ENCODE peak calls at places on chromosome 13, in nine cellular contexts. O, T, Z, Q, P, J, X, C and S are unnamed samples.
A peak's percentile ranks its signal among the peaks of the same experiment; 100 is the strongest.

GRCh38 chr13:105587786-105588185 is 947.7 kb downstream of the EFNB2 start:
- DNase-seq in O (no peak), T (no peak), Z (no peak), Q (no peak), P (no peak), J (no peak), X (no peak), C (no peak), S (peak; percentile 66)

GRCh38 chr13:37534181-37534580 is 64.4 kb downstream of the POSTN start:
- DNase-seq in O (peak; percentile 91), T (peak; percentile 56), Z (no peak), Q (no peak), P (no peak), J (no peak), X (no peak), C (no peak), S (peak; percentile 54)

GRCh38 chr13:43132911-43133310 is 109.5 kb downstream of the DNAJC15 start:
- DNase-seq in O (no peak), T (no peak), Z (no peak), Q (no peak), P (no peak), J (no peak), X (no peak), C (peak; percentile 55), S (no peak)

GRCh38 chr13:24083141-24083540 is 77.4 kb upstream of the SPATA13 start:
- DNase-seq in O (no peak), T (no peak), Z (no peak), Q (no peak), P (no peak), J (no peak), X (no peak), C (no peak), S (no peak)

GRCh38 chr13:97221046-97221445 is 1.1 kb upstream of the MBNL2 start:
- DNase-seq in O (no peak), T (no peak), Z (no peak), Q (no peak), P (no peak), J (no peak), X (no peak), C (no peak), S (no peak)

GRCh38 chr13:26867451-26868067 is 107.0 kb upstream of the GPR12 start:
- DNase-seq in O (peak; percentile 58), T (no peak), Z (no peak), Q (no peak), P (no peak), J (no peak), X (no peak), C (no peak), S (peak; percentile 60)

GRCh38 chr13:42836930-42837329 is 55.5 kb downstream of the FAM216B start:
- DNase-seq in O (peak; percentile 86), T (peak; percentile 62), Z (no peak), Q (no peak), P (no peak), J (no peak), X (no peak), C (no peak), S (peak; percentile 27)

GRCh38 chr13:19058566-19058965 is 123.1 kb downstream of the TUBA3C start:
- DNase-seq in O (no peak), T (no peak), Z (no peak), Q (no peak), P (no peak), J (no peak), X (no peak), C (no peak), S (no peak)

GRCh38 chr13:41246969-41247750 is 16.2 kb downstream of the MTRF1 start:
- DNase-seq in O (no peak), T (no peak), Z (no peak), Q (no peak), P (no peak), J (no peak), X (no peak), C (no peak), S (no peak)

GRCh38 chr13:105627270-105627669 is 908.2 kb downstream of the EFNB2 start:
- DNase-seq in O (peak; percentile 58), T (no peak), Z (no peak), Q (no peak), P (no peak), J (no peak), X (no peak), C (no peak), S (peak; percentile 67)

GRCh38 chr13:98214008-98214643 is 37.1 kb upstream of the RNF113B start:
- DNase-seq in O (peak; percentile 56), T (peak; percentile 12), Z (no peak), Q (peak; percentile 8), P (no peak), J (no peak), X (no peak), C (peak; percentile 61), S (no peak)

GRCh38 chr13:20271441-20271840 is 39.3 kb upstream of the GJB6 start:
- DNase-seq in O (no peak), T (no peak), Z (no peak), Q (no peak), P (no peak), J (no peak), X (no peak), C (no peak), S (no peak)

GRCh38 chr13:75426421-75426820 is 55.5 kb downstream of the TBC1D4 start:
- DNase-seq in O (no peak), T (no peak), Z (no peak), Q (no peak), P (no peak), J (no peak), X (no peak), C (no peak), S (no peak)

GRCh38 chr13:30376426-30377311 is 45.6 kb upstream of the UBE2L5 start:
- DNase-seq in O (no peak), T (no peak), Z (no peak), Q (no peak), P (no peak), J (no peak), X (no peak), C (no peak), S (no peak)

GRCh38 chr13:42239644-42240043 is 32.3 kb upstream of the AKAP11 start:
- DNase-seq in O (peak; percentile 10), T (no peak), Z (no peak), Q (no peak), P (no peak), J (no peak), X (no peak), C (no peak), S (peak; percentile 9)

GRCh38 chr13:51587372-51587771 is 3.1 kb downstream of the WDFY2 start:
- DNase-seq in O (no peak), T (no peak), Z (no peak), Q (no peak), P (no peak), J (no peak), X (no peak), C (no peak), S (no peak)

GRCh38 chr13:25065974-25066770 is 29.8 kb upstream of the PABPC3 start:
- DNase-seq in O (no peak), T (no peak), Z (no peak), Q (no peak), P (no peak), J (no peak), X (no peak), C (no peak), S (no peak)

GRCh38 chr13:94169783-94170513 is 309.5 kb downstream of the DCT start:
- DNase-seq in O (peak; percentile 3), T (no peak), Z (no peak), Q (peak; percentile 19), P (no peak), J (no peak), X (no peak), C (no peak), S (peak; percentile 81)

GRCh38 chr13:94858856-94859811 is 146.8 kb upstream of the SOX21 start:
- DNase-seq in O (peak; percentile 2), T (no peak), Z (no peak), Q (peak; percentile 75), P (peak; percentile 16), J (peak; percentile 67), X (peak; percentile 14), C (no peak), S (no peak)

GRCh38 chr13:28527629-28528028 is 32.7 kb upstream of the FLT1 start:
- DNase-seq in O (no peak), T (no peak), Z (no peak), Q (no peak), P (no peak), J (no peak), X (no peak), C (peak; percentile 32), S (no peak)

GRCh38 chr13:22357132-22357531 is 686.3 kb downstream of the FGF9 start:
- DNase-seq in O (peak; percentile 30), T (no peak), Z (no peak), Q (no peak), P (no peak), J (no peak), X (no peak), C (no peak), S (peak; percentile 18)

GRCh38 chr13:42992585-42993122 is 613 bp upstream of the EPSTI1 start:
- DNase-seq in O (no peak), T (no peak), Z (no peak), Q (no peak), P (no peak), J (no peak), X (no peak), C (no peak), S (no peak)

GRCh38 chr13:113862191-113862765 is 1.6 kb downstream of the GAS6 start:
- DNase-seq in O (peak; percentile 48), T (no peak), Z (no peak), Q (no peak), P (no peak), J (no peak), X (no peak), C (no peak), S (peak; percentile 44)

GRCh38 chr13:32330438-32330837 is 15.1 kb downstream of the BRCA2 start:
- DNase-seq in O (peak; percentile 90), T (peak; percentile 62), Z (no peak), Q (no peak), P (no peak), J (no peak), X (no peak), C (no peak), S (no peak)

GRCh38 chr13:20609145-20609544 is 42.2 kb downstream of the IFT88 start:
- DNase-seq in O (peak; percentile 69), T (peak; percentile 44), Z (no peak), Q (no peak), P (no peak), J (no peak), X (no peak), C (no peak), S (peak; percentile 59)

GRCh38 chr13:111658150-111659100 is 338.0 kb downstream of the TEX29 start:
- DNase-seq in O (peak; percentile 1), T (no peak), Z (no peak), Q (peak; percentile 50), P (no peak), J (no peak), X (peak; percentile 54), C (peak; percentile 74), S (peak; percentile 11)

GRCh38 chr13:80465321-80465720 is 124.4 kb upstream of the SPRY2 start:
- DNase-seq in O (no peak), T (no peak), Z (no peak), Q (no peak), P (no peak), J (no peak), X (no peak), C (no peak), S (no peak)

GRCh38 chr13:34207872-34208271 is 389.9 kb downstream of the RFC3 start:
- DNase-seq in O (peak; percentile 20), T (no peak), Z (no peak), Q (no peak), P (no peak), J (no peak), X (no peak), C (no peak), S (no peak)

GRCh38 chr13:73536865-73537264 is 478.1 kb downstream of the KLF5 start:
- DNase-seq in O (no peak), T (no peak), Z (no peak), Q (no peak), P (no peak), J (no peak), X (no peak), C (no peak), S (no peak)

GRCh38 chr13:44257806-44258205 is 115.8 kb upstream of the SERP2 start:
- DNase-seq in O (no peak), T (no peak), Z (no peak), Q (no peak), P (no peak), J (no peak), X (no peak), C (no peak), S (no peak)

GRCh38 chr13:50945669-50946068 is 36.1 kb downstream of the RNASEH2B start:
- DNase-seq in O (peak; percentile 6), T (no peak), Z (no peak), Q (no peak), P (no peak), J (no peak), X (no peak), C (no peak), S (no peak)